ENCODE peak calls at places on chromosomes 11 and 22, in five cellular contexts. W is HAP-1, Q is PC-3, M is hepatocyte, U is transverse colon. D is an unnamed sample.

GRCh38 chr11:10514210-10514609 is 26.8 kb downstream of the RNF141 start:
- DNase-seq in M (no peak), Q (peak; percentile 56), U (no peak), W (no peak), D (no peak)

GRCh38 chr11:132054822-132055221 is 684.4 kb downstream of the NTM start:
- DNase-seq in U (no peak), W (no peak), Q (peak; percentile 20), M (no peak), D (no peak)

GRCh38 chr11:59918987-59919589 is 19.1 kb upstream of the OOSP1 start:
- DNase-seq in W (peak; percentile 67), M (peak; percentile 44), U (peak; percentile 45), Q (peak; percentile 91), D (peak; percentile 4)

GRCh38 chr11:64540426-64540825 is 50.6 kb upstream of the SLC22A12 start:
- DNase-seq in W (no peak), Q (no peak), M (no peak), U (no peak), D (no peak)

GRCh38 chr22:46846832-46847355 is 84.4 kb downstream of the TBC1D22A start:
- DNase-seq in U (no peak), W (no peak), M (no peak), Q (no peak), D (no peak)

GRCh38 chr11:94445641-94446040 is 44.4 kb upstream of the GPR83 start:
- DNase-seq in Q (no peak), M (no peak), U (no peak), W (no peak), D (no peak)

GRCh38 chr11:68390315-68390714 is 70.2 kb upstream of the PPP6R3 start:
- DNase-seq in U (no peak), W (no peak), M (no peak), Q (no peak), D (no peak)

GRCh38 chr11:44949160-44950035 is 1.3 kb downstream of the TP53I11 start:
- DNase-seq in W (peak; percentile 81), U (peak; percentile 68), M (peak; percentile 72), Q (peak; percentile 41), D (no peak)

GRCh38 chr11:59053387-59053786 is 32.7 kb upstream of the GLYATL1B start:
- DNase-seq in W (peak; percentile 83), M (peak; percentile 64), Q (peak; percentile 75), U (peak; percentile 74), D (peak; percentile 37)

GRCh38 chr11:125435461-125436238 is 60.4 kb downstream of the FEZ1 start:
- DNase-seq in Q (no peak), W (no peak), M (no peak), U (no peak), D (no peak)

GRCh38 chr11:128551641-128552335 is 35.6 kb downstream of the ETS1 start:
- DNase-seq in W (no peak), Q (peak; percentile 35), M (no peak), U (no peak), D (no peak)

GRCh38 chr11:57614234-57614772 is 16.8 kb downstream of the SERPING1 start:
- DNase-seq in M (no peak), U (no peak), W (no peak), Q (no peak), D (no peak)

GRCh38 chr22:50506611-50507420 is 686 bp downstream of the LMF2 start:
- DNase-seq in M (peak; percentile 34), W (no peak), Q (no peak), U (no peak), D (no peak)

GRCh38 chr22:46537946-46538815 is 761 bp upstream of the CELSR1 start:
- DNase-seq in U (no peak), M (peak; percentile 54), W (peak; percentile 77), Q (peak; percentile 37), D (no peak)

GRCh38 chr22:20246368-20247009 is 21.6 kb downstream of the RTN4R start:
- DNase-seq in Q (no peak), W (no peak), M (no peak), U (no peak), D (no peak)

GRCh38 chr22:46738961-46739870 is 1.2 kb upstream of the CERK start:
- DNase-seq in M (peak; percentile 80), U (peak; percentile 86), Q (no peak), W (peak; percentile 22), D (no peak)

GRCh38 chr22:50610041-50610451 is 9.5 kb downstream of the MAPK8IP2 start:
- DNase-seq in U (no peak), Q (no peak), W (no peak), M (no peak), D (no peak)

GRCh38 chr11:94144233-94144632 is 15.6 kb downstream of the PANX1 start:
- DNase-seq in W (no peak), Q (peak; percentile 46), M (no peak), U (no peak), D (no peak)

GRCh38 chr11:5394091-5394490 is 10.5 kb downstream of the OR51M1 start:
- DNase-seq in W (no peak), Q (no peak), U (no peak), M (no peak), D (no peak)

GRCh38 chr11:111911563-111912401 is at the start of gene CRYAB:
- DNase-seq in Q (peak; percentile 61), U (peak; percentile 68), W (no peak), M (peak; percentile 88), D (no peak)

GRCh38 chr11:82826526-82826925 is 73.7 kb downstream of the PRCP start:
- DNase-seq in U (no peak), M (no peak), W (no peak), Q (no peak), D (no peak)

GRCh38 chr11:67119577-67120391 is 721 bp downstream of the KDM2A start:
- DNase-seq in Q (peak; percentile 32), U (peak; percentile 32), M (peak; percentile 67), W (peak; percentile 46), D (no peak)

GRCh38 chr22:28021116-28021997 is 102.3 kb upstream of the PITPNB start:
- DNase-seq in W (peak; percentile 6), U (no peak), Q (no peak), M (no peak), D (no peak)

GRCh38 chr11:62444271-62444833 is 25.5 kb downstream of the SCGB1A1 start:
- DNase-seq in W (no peak), Q (no peak), M (no peak), U (peak; percentile 65), D (no peak)

GRCh38 chr11:7651700-7652099 is 21.6 kb downstream of the CYB5R2 start:
- DNase-seq in Q (no peak), M (no peak), W (no peak), U (no peak), D (no peak)

GRCh38 chr11:17673951-17674350 is 45.4 kb upstream of the MYOD1 start:
- DNase-seq in U (no peak), Q (peak; percentile 73), W (no peak), M (no peak), D (no peak)

GRCh38 chr22:24146190-24146616 is 35.1 kb upstream of the SUSD2 start:
- DNase-seq in U (peak; percentile 84), W (no peak), Q (peak; percentile 40), M (peak; percentile 82), D (no peak)

DNA sequence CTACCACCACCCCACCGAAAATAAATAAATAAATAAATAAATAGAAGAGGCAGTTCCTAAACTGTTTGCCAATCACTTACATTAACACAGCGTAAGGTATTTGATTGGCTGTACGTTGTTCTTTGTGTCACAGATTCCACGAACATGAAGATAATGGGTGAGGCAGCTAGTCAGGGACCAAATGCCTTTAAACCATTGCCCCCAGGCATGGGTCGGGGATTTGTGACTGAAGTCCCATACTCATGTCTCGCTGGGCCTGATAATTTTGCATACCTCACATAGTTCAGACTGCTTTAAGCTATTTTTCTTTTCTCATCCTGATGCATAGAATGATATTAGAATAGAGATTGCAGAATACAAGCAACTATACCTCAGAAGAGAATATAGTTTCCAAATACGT is 3.6 kb upstream of the CBL start:
- DNase-seq in U (no peak), M (no peak), Q (no peak), W (no peak), D (no peak)
- H3K4me1 ChIP-seq in U (peaks cover under 1% of the 10 kb centered on the region), M (peaks cover 4% of the 10 kb centered on the region), Q (peaks cover 11% of the 10 kb centered on the region), W (peaks cover 7% of the 10 kb centered on the region), D (no peaks in the 10 kb centered on the region)

DNA sequence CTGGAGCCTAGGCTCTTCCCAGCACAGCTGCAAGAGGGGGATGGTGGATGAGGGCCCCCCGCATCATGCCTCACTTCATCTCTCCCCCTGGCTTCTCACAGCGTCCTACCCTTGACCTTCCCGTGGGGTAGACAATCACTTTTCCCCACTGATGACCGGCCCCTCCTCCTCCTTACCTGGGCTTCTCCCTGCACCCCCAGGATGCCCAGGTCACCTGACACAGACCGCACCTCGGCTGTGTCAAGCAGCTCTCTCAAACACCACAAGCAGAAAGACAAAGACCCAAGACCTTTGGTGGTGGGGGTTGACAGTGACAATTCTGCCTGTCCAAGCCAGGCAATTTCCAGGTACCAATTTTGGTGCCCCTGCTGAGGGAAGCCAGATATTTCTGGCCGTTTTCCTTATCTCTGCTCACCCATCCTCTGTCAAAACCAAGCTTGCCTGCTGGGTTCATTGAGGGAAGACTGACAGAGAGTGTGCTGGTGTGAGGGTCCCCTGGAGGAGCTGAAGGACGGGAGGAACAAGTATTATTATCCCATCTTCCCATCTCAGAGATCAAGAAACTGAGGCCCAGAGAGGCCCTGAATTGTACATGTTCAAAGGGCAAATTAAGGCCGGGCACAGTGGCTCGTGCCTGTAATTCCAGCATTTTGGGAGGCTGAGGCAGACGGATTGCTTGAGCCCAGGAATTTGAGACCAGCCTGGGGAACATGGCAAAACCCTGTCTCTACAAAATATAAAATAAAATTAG is 8.3 kb downstream of the PLA2G6 start:
- DNase-seq in Q (no peak), W (no peak), U (no peak), M (no peak), D (no peak)
- H3K4me1 ChIP-seq in Q (peaks cover 19% of the 10 kb centered on the region), W (peaks cover 8% of the 10 kb centered on the region), U (peaks cover 9% of the 10 kb centered on the region), M (peaks cover 3% of the 10 kb centered on the region), D (peaks cover 3% of the 10 kb centered on the region)

DNA sequence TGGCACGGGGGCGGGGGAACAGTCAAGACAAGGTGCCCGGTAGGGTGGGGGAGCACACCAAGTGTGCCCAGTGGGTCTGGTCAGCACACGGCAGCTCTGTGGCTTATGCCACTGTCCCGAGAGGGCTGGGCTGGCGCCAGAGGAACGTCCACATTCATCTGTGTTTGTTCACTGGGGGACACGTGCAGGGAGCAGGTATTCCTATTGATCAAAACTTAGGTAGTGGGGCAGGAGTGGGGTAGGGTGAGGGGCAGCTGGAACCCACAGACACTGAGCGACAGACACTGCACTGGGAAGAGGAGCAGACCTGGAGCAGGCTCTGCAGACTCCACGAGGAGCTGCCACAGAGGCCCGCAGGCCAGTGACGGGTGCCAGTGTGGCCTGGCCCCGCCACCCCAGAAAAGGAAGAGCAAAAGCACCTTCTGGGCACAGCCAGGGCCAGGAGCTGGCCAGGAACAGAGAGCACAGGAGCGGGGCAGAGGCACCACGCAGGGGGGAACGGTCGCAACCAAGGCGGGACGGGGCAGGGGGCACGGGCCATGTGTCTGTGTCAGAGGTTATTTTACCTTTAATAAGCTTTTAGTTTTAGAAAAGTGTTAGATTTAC is 2.1 kb upstream of the MOB2 start:
- DNase-seq in U (no peak), W (no peak), Q (no peak), M (no peak), D (no peak)
- H3K4me1 ChIP-seq in U (peaks cover 36% of the 10 kb centered on the region), W (no peaks in the 10 kb centered on the region), Q (no peaks in the 10 kb centered on the region), M (no peaks in the 10 kb centered on the region), D (peaks cover 5% of the 10 kb centered on the region)

GRCh38 chr11:70107756-70108155 is 29.6 kb downstream of the ANO1 start:
- DNase-seq in Q (no peak), W (no peak), M (no peak), U (no peak), D (no peak)
- H3K4me1 ChIP-seq in Q (no peaks in the 10 kb centered on the region), W (peaks cover 3% of the 10 kb centered on the region), M (peaks cover 28% of the 10 kb centered on the region), U (peaks cover 2% of the 10 kb centered on the region), D (peaks cover 3% of the 10 kb centered on the region)

DNA sequence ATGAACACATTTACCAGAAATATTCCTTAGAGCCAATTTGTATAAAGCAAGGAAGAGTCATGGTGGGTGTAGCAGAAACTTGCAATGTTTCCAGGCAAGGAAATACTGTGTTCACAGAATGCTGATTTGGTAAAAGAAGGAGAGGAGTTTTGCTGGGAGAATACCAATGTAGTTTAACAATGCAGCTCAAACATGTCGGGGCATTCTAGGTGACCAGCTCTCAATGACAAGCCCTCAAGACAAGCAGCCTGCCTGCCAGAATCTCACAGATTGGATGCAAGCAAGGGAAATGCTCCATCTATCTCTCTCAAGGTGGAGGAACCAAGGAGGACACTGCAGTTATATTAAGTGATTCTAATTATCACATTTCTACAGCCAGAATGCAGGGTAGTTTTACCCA is 190.4 kb downstream of the MAML2 start:
- DNase-seq in Q (no peak), U (no peak), M (no peak), W (no peak), D (no peak)
- H3K4me1 ChIP-seq in Q (peaks cover 52% of the 10 kb centered on the region), U (peaks cover 22% of the 10 kb centered on the region), M (peaks cover 39% of the 10 kb centered on the region), W (peaks cover 25% of the 10 kb centered on the region), D (peaks cover 4% of the 10 kb centered on the region)

D was measured in iPS DF 6.9.